ENCODE peak calls at places on chromosomes 2 and 18, in nine cellular contexts. One of them, this sample, is unnamed.

GRCh38 chr18:75066223-75066622 is 142.7 kb downstream of the PTGR3 start:
- DNase-seq in cardiac fibroblast: no peak
- DNase-seq in heart right ventricle: no peak
- DNase-seq in GM13976: no peak
- DNase-seq in putamen: no peak
- DNase-seq in stimulated activated CD4-positive, alpha-beta T cell treated with anti-CD3 and anti-CD28 coated beads, Interleukin-1b, Interleukin-23, amount 100 ng/mL, for 1 hour: no peak
- DNase-seq in activated CD4-positive, CD25-positive, alpha-beta regulatory T cell: no peak
- DNase-seq in lower leg skin: no peak
- DNase-seq in AG08396: no peak
- DNase-seq in this sample: no peak

GRCh38 chr18:75178376-75178775 is 30.6 kb downstream of the PTGR3 start:
- DNase-seq in putamen: no peak
- DNase-seq in GM13976: no peak
- DNase-seq in lower leg skin: no peak
- DNase-seq in heart right ventricle: no peak
- DNase-seq in AG08396: no peak
- DNase-seq in activated CD4-positive, CD25-positive, alpha-beta regulatory T cell: no peak
- DNase-seq in cardiac fibroblast: no peak
- DNase-seq in stimulated activated CD4-positive, alpha-beta T cell treated with anti-CD3 and anti-CD28 coated beads, Interleukin-1b, Interleukin-23, amount 100 ng/mL, for 1 hour: no peak
- DNase-seq in this sample: no peak

GRCh38 chr18:31581498-31582197 is 10.0 kb upstream of the TTR start:
- DNase-seq in AG08396: no peak
- DNase-seq in heart right ventricle: no peak
- DNase-seq in GM13976: no peak
- DNase-seq in stimulated activated CD4-positive, alpha-beta T cell treated with anti-CD3 and anti-CD28 coated beads, Interleukin-1b, Interleukin-23, amount 100 ng/mL, for 1 hour: no peak
- DNase-seq in activated CD4-positive, CD25-positive, alpha-beta regulatory T cell: no peak
- DNase-seq in putamen: no peak
- DNase-seq in cardiac fibroblast: peak
- DNase-seq in lower leg skin: no peak
- DNase-seq in this sample: peak

GRCh38 chr2:47094519-47095155 is 60.5 kb downstream of the STPG4 start:
- DNase-seq in putamen: no peak
- DNase-seq in stimulated activated CD4-positive, alpha-beta T cell treated with anti-CD3 and anti-CD28 coated beads, Interleukin-1b, Interleukin-23, amount 100 ng/mL, for 1 hour: no peak
- DNase-seq in GM13976: no peak
- DNase-seq in heart right ventricle: no peak
- DNase-seq in lower leg skin: peak
- DNase-seq in activated CD4-positive, CD25-positive, alpha-beta regulatory T cell: no peak
- DNase-seq in AG08396: peak
- DNase-seq in cardiac fibroblast: no peak
- DNase-seq in this sample: peak

GRCh38 chr2:27663463-27664244 is at the start of the genes SLC4A1AP and SUPT7L:
- DNase-seq in heart right ventricle: peak
- DNase-seq in activated CD4-positive, CD25-positive, alpha-beta regulatory T cell: peak
- DNase-seq in stimulated activated CD4-positive, alpha-beta T cell treated with anti-CD3 and anti-CD28 coated beads, Interleukin-1b, Interleukin-23, amount 100 ng/mL, for 1 hour: peak
- DNase-seq in GM13976: peak
- DNase-seq in cardiac fibroblast: peak
- DNase-seq in putamen: peak
- DNase-seq in lower leg skin: peak
- DNase-seq in AG08396: peak
- DNase-seq in this sample: peak

GRCh38 chr2:88753833-88754584 is 62.5 kb downstream of the RPIA start:
- DNase-seq in lower leg skin: no peak
- DNase-seq in putamen: no peak
- DNase-seq in heart right ventricle: no peak
- DNase-seq in AG08396: no peak
- DNase-seq in GM13976: peak
- DNase-seq in activated CD4-positive, CD25-positive, alpha-beta regulatory T cell: no peak
- DNase-seq in stimulated activated CD4-positive, alpha-beta T cell treated with anti-CD3 and anti-CD28 coated beads, Interleukin-1b, Interleukin-23, amount 100 ng/mL, for 1 hour: no peak
- DNase-seq in cardiac fibroblast: no peak
- DNase-seq in this sample: no peak

GRCh38 chr2:212367431-212367830 is 171.2 kb downstream of the ERBB4 start:
- DNase-seq in heart right ventricle: no peak
- DNase-seq in putamen: no peak
- DNase-seq in GM13976: no peak
- DNase-seq in stimulated activated CD4-positive, alpha-beta T cell treated with anti-CD3 and anti-CD28 coated beads, Interleukin-1b, Interleukin-23, amount 100 ng/mL, for 1 hour: no peak
- DNase-seq in AG08396: no peak
- DNase-seq in cardiac fibroblast: no peak
- DNase-seq in activated CD4-positive, CD25-positive, alpha-beta regulatory T cell: no peak
- DNase-seq in lower leg skin: no peak
- DNase-seq in this sample: no peak

GRCh38 chr18:394997-395383 is 105.5 kb downstream of the COLEC12 start:
- DNase-seq in heart right ventricle: no peak
- DNase-seq in activated CD4-positive, CD25-positive, alpha-beta regulatory T cell: no peak
- DNase-seq in putamen: no peak
- DNase-seq in stimulated activated CD4-positive, alpha-beta T cell treated with anti-CD3 and anti-CD28 coated beads, Interleukin-1b, Interleukin-23, amount 100 ng/mL, for 1 hour: no peak
- DNase-seq in lower leg skin: peak
- DNase-seq in GM13976: no peak
- DNase-seq in AG08396: peak
- DNase-seq in cardiac fibroblast: peak
- DNase-seq in this sample: peak

GRCh38 chr2:224570328-224570993 is 14.7 kb downstream of the CUL3 start:
- DNase-seq in activated CD4-positive, CD25-positive, alpha-beta regulatory T cell: no peak
- DNase-seq in cardiac fibroblast: peak
- DNase-seq in AG08396: no peak
- DNase-seq in stimulated activated CD4-positive, alpha-beta T cell treated with anti-CD3 and anti-CD28 coated beads, Interleukin-1b, Interleukin-23, amount 100 ng/mL, for 1 hour: no peak
- DNase-seq in heart right ventricle: peak
- DNase-seq in lower leg skin: no peak
- DNase-seq in putamen: no peak
- DNase-seq in GM13976: no peak
- DNase-seq in this sample: peak

GRCh38 chr2:147222506-147222905 is 622.3 kb upstream of the ACVR2A start:
- DNase-seq in putamen: no peak
- DNase-seq in cardiac fibroblast: no peak
- DNase-seq in heart right ventricle: no peak
- DNase-seq in activated CD4-positive, CD25-positive, alpha-beta regulatory T cell: no peak
- DNase-seq in stimulated activated CD4-positive, alpha-beta T cell treated with anti-CD3 and anti-CD28 coated beads, Interleukin-1b, Interleukin-23, amount 100 ng/mL, for 1 hour: no peak
- DNase-seq in AG08396: no peak
- DNase-seq in GM13976: peak
- DNase-seq in lower leg skin: no peak
- DNase-seq in this sample: no peak

GRCh38 chr18:26941608-26942007 is 76.1 kb upstream of the AQP4 start:
- DNase-seq in activated CD4-positive, CD25-positive, alpha-beta regulatory T cell: no peak
- DNase-seq in putamen: peak
- DNase-seq in lower leg skin: no peak
- DNase-seq in heart right ventricle: no peak
- DNase-seq in cardiac fibroblast: no peak
- DNase-seq in AG08396: no peak
- DNase-seq in stimulated activated CD4-positive, alpha-beta T cell treated with anti-CD3 and anti-CD28 coated beads, Interleukin-1b, Interleukin-23, amount 100 ng/mL, for 1 hour: no peak
- DNase-seq in GM13976: no peak
- DNase-seq in this sample: no peak

GRCh38 chr2:121579326-121579725 is 48.6 kb downstream of the RNU4ATAC start:
- DNase-seq in putamen: no peak
- DNase-seq in GM13976: no peak
- DNase-seq in heart right ventricle: no peak
- DNase-seq in cardiac fibroblast: no peak
- DNase-seq in lower leg skin: no peak
- DNase-seq in AG08396: no peak
- DNase-seq in stimulated activated CD4-positive, alpha-beta T cell treated with anti-CD3 and anti-CD28 coated beads, Interleukin-1b, Interleukin-23, amount 100 ng/mL, for 1 hour: no peak
- DNase-seq in activated CD4-positive, CD25-positive, alpha-beta regulatory T cell: no peak
- DNase-seq in this sample: no peak

GRCh38 chr2:120760446-120761135 is 24.9 kb downstream of the GLI2 start:
- DNase-seq in activated CD4-positive, CD25-positive, alpha-beta regulatory T cell: no peak
- DNase-seq in GM13976: no peak
- DNase-seq in cardiac fibroblast: peak
- DNase-seq in heart right ventricle: no peak
- DNase-seq in stimulated activated CD4-positive, alpha-beta T cell treated with anti-CD3 and anti-CD28 coated beads, Interleukin-1b, Interleukin-23, amount 100 ng/mL, for 1 hour: no peak
- DNase-seq in AG08396: no peak
- DNase-seq in lower leg skin: no peak
- DNase-seq in putamen: no peak
- DNase-seq in this sample: no peak

GRCh38 chr2:125167820-125168219 is 1142.7 kb downstream of the CNTNAP5 start:
- DNase-seq in lower leg skin: no peak
- DNase-seq in heart right ventricle: no peak
- DNase-seq in cardiac fibroblast: peak
- DNase-seq in stimulated activated CD4-positive, alpha-beta T cell treated with anti-CD3 and anti-CD28 coated beads, Interleukin-1b, Interleukin-23, amount 100 ng/mL, for 1 hour: no peak
- DNase-seq in activated CD4-positive, CD25-positive, alpha-beta regulatory T cell: no peak
- DNase-seq in putamen: no peak
- DNase-seq in AG08396: no peak
- DNase-seq in GM13976: no peak
- DNase-seq in this sample: peak

GRCh38 chr2:148927010-148927409 is 52.0 kb downstream of the KIF5C start:
- DNase-seq in GM13976: peak
- DNase-seq in stimulated activated CD4-positive, alpha-beta T cell treated with anti-CD3 and anti-CD28 coated beads, Interleukin-1b, Interleukin-23, amount 100 ng/mL, for 1 hour: no peak
- DNase-seq in putamen: no peak
- DNase-seq in AG08396: no peak
- DNase-seq in activated CD4-positive, CD25-positive, alpha-beta regulatory T cell: no peak
- DNase-seq in lower leg skin: no peak
- DNase-seq in heart right ventricle: no peak
- DNase-seq in cardiac fibroblast: no peak
- DNase-seq in this sample: no peak

GRCh38 chr2:137050949-137051348 is 285.6 kb downstream of the THSD7B start:
- DNase-seq in activated CD4-positive, CD25-positive, alpha-beta regulatory T cell: no peak
- DNase-seq in lower leg skin: no peak
- DNase-seq in putamen: no peak
- DNase-seq in cardiac fibroblast: no peak
- DNase-seq in GM13976: no peak
- DNase-seq in heart right ventricle: no peak
- DNase-seq in stimulated activated CD4-positive, alpha-beta T cell treated with anti-CD3 and anti-CD28 coated beads, Interleukin-1b, Interleukin-23, amount 100 ng/mL, for 1 hour: no peak
- DNase-seq in AG08396: no peak
- DNase-seq in this sample: no peak

GRCh38 chr2:148948865-148949264 is 73.8 kb downstream of the KIF5C start:
- DNase-seq in lower leg skin: no peak
- DNase-seq in stimulated activated CD4-positive, alpha-beta T cell treated with anti-CD3 and anti-CD28 coated beads, Interleukin-1b, Interleukin-23, amount 100 ng/mL, for 1 hour: no peak
- DNase-seq in AG08396: no peak
- DNase-seq in putamen: no peak
- DNase-seq in cardiac fibroblast: no peak
- DNase-seq in heart right ventricle: no peak
- DNase-seq in GM13976: no peak
- DNase-seq in activated CD4-positive, CD25-positive, alpha-beta regulatory T cell: no peak
- DNase-seq in this sample: no peak

GRCh38 chr18:55509631-55510372 is 78.2 kb downstream of the TCF4 start:
- DNase-seq in AG08396: peak
- DNase-seq in cardiac fibroblast: peak
- DNase-seq in activated CD4-positive, CD25-positive, alpha-beta regulatory T cell: no peak
- DNase-seq in lower leg skin: no peak
- DNase-seq in heart right ventricle: peak
- DNase-seq in GM13976: peak
- DNase-seq in putamen: no peak
- DNase-seq in stimulated activated CD4-positive, alpha-beta T cell treated with anti-CD3 and anti-CD28 coated beads, Interleukin-1b, Interleukin-23, amount 100 ng/mL, for 1 hour: no peak
- DNase-seq in this sample: peak

GRCh38 chr2:27139310-27139709 is at the start of gene PRR30:
- DNase-seq in heart right ventricle: no peak
- DNase-seq in cardiac fibroblast: no peak
- DNase-seq in lower leg skin: no peak
- DNase-seq in stimulated activated CD4-positive, alpha-beta T cell treated with anti-CD3 and anti-CD28 coated beads, Interleukin-1b, Interleukin-23, amount 100 ng/mL, for 1 hour: no peak
- DNase-seq in AG08396: no peak
- DNase-seq in GM13976: no peak
- DNase-seq in activated CD4-positive, CD25-positive, alpha-beta regulatory T cell: no peak
- DNase-seq in putamen: no peak
- DNase-seq in this sample: no peak

GRCh38 chr2:203022751-203023150 is 8.1 kb downstream of the NBEAL1 start:
- DNase-seq in lower leg skin: no peak
- DNase-seq in cardiac fibroblast: peak
- DNase-seq in activated CD4-positive, CD25-positive, alpha-beta regulatory T cell: no peak
- DNase-seq in heart right ventricle: no peak
- DNase-seq in GM13976: no peak
- DNase-seq in AG08396: no peak
- DNase-seq in stimulated activated CD4-positive, alpha-beta T cell treated with anti-CD3 and anti-CD28 coated beads, Interleukin-1b, Interleukin-23, amount 100 ng/mL, for 1 hour: no peak
- DNase-seq in putamen: no peak
- DNase-seq in this sample: no peak

GRCh38 chr2:182608181-182608845 is 107.7 kb upstream of the DNAJC10 start:
- DNase-seq in stimulated activated CD4-positive, alpha-beta T cell treated with anti-CD3 and anti-CD28 coated beads, Interleukin-1b, Interleukin-23, amount 100 ng/mL, for 1 hour: no peak
- DNase-seq in AG08396: no peak
- DNase-seq in GM13976: no peak
- DNase-seq in activated CD4-positive, CD25-positive, alpha-beta regulatory T cell: no peak
- DNase-seq in lower leg skin: no peak
- DNase-seq in putamen: no peak
- DNase-seq in cardiac fibroblast: no peak
- DNase-seq in heart right ventricle: no peak
- DNase-seq in this sample: no peak

GRCh38 chr2:88658890-88659881 is 31.9 kb upstream of the EIF2AK3 start:
- DNase-seq in AG08396: peak
- DNase-seq in stimulated activated CD4-positive, alpha-beta T cell treated with anti-CD3 and anti-CD28 coated beads, Interleukin-1b, Interleukin-23, amount 100 ng/mL, for 1 hour: no peak
- DNase-seq in heart right ventricle: peak
- DNase-seq in activated CD4-positive, CD25-positive, alpha-beta regulatory T cell: no peak
- DNase-seq in lower leg skin: peak
- DNase-seq in GM13976: no peak
- DNase-seq in putamen: no peak
- DNase-seq in cardiac fibroblast: peak
- DNase-seq in this sample: peak

GRCh38 chr2:237629739-237630138 is 2.4 kb downstream of the LRRFIP1 start:
- DNase-seq in putamen: no peak
- DNase-seq in cardiac fibroblast: peak
- DNase-seq in AG08396: peak
- DNase-seq in activated CD4-positive, CD25-positive, alpha-beta regulatory T cell: no peak
- DNase-seq in lower leg skin: no peak
- DNase-seq in GM13976: no peak
- DNase-seq in stimulated activated CD4-positive, alpha-beta T cell treated with anti-CD3 and anti-CD28 coated beads, Interleukin-1b, Interleukin-23, amount 100 ng/mL, for 1 hour: no peak
- DNase-seq in heart right ventricle: no peak
- DNase-seq in this sample: peak

GRCh38 chr2:135052042-135052876 is at the start of gene RAB3GAP1:
- DNase-seq in lower leg skin: peak
- DNase-seq in GM13976: peak
- DNase-seq in activated CD4-positive, CD25-positive, alpha-beta regulatory T cell: peak
- DNase-seq in stimulated activated CD4-positive, alpha-beta T cell treated with anti-CD3 and anti-CD28 coated beads, Interleukin-1b, Interleukin-23, amount 100 ng/mL, for 1 hour: peak
- DNase-seq in AG08396: peak
- DNase-seq in heart right ventricle: peak
- DNase-seq in putamen: peak
- DNase-seq in cardiac fibroblast: peak
- DNase-seq in this sample: peak

GRCh38 chr2:216341151-216341550 is 31.1 kb downstream of the MARCHF4 start:
- DNase-seq in stimulated activated CD4-positive, alpha-beta T cell treated with anti-CD3 and anti-CD28 coated beads, Interleukin-1b, Interleukin-23, amount 100 ng/mL, for 1 hour: no peak
- DNase-seq in cardiac fibroblast: peak
- DNase-seq in activated CD4-positive, CD25-positive, alpha-beta regulatory T cell: no peak
- DNase-seq in lower leg skin: no peak
- DNase-seq in heart right ventricle: no peak
- DNase-seq in GM13976: no peak
- DNase-seq in AG08396: no peak
- DNase-seq in putamen: no peak
- DNase-seq in this sample: peak

GRCh38 chr2:235343156-235343774 is 150.6 kb upstream of the AGAP1 start:
- DNase-seq in cardiac fibroblast: no peak
- DNase-seq in lower leg skin: no peak
- DNase-seq in AG08396: no peak
- DNase-seq in putamen: no peak
- DNase-seq in GM13976: no peak
- DNase-seq in activated CD4-positive, CD25-positive, alpha-beta regulatory T cell: no peak
- DNase-seq in stimulated activated CD4-positive, alpha-beta T cell treated with anti-CD3 and anti-CD28 coated beads, Interleukin-1b, Interleukin-23, amount 100 ng/mL, for 1 hour: no peak
- DNase-seq in heart right ventricle: peak
- DNase-seq in this sample: no peak

GRCh38 chr18:79540161-79540913 is 139.3 kb upstream of the CTDP1 start:
- DNase-seq in cardiac fibroblast: no peak
- DNase-seq in heart right ventricle: no peak
- DNase-seq in lower leg skin: no peak
- DNase-seq in AG08396: no peak
- DNase-seq in putamen: peak
- DNase-seq in GM13976: no peak
- DNase-seq in stimulated activated CD4-positive, alpha-beta T cell treated with anti-CD3 and anti-CD28 coated beads, Interleukin-1b, Interleukin-23, amount 100 ng/mL, for 1 hour: no peak
- DNase-seq in activated CD4-positive, CD25-positive, alpha-beta regulatory T cell: no peak
- DNase-seq in this sample: no peak

GRCh38 chr18:46324556-46324955 is 220.4 kb downstream of the HAUS1 start:
- DNase-seq in lower leg skin: no peak
- DNase-seq in GM13976: no peak
- DNase-seq in heart right ventricle: no peak
- DNase-seq in putamen: peak
- DNase-seq in cardiac fibroblast: peak
- DNase-seq in activated CD4-positive, CD25-positive, alpha-beta regulatory T cell: no peak
- DNase-seq in AG08396: peak
- DNase-seq in stimulated activated CD4-positive, alpha-beta T cell treated with anti-CD3 and anti-CD28 coated beads, Interleukin-1b, Interleukin-23, amount 100 ng/mL, for 1 hour: no peak
- DNase-seq in this sample: no peak

GRCh38 chr2:27369471-27370025 is 590 bp downstream of the EIF2B4 start:
- DNase-seq in lower leg skin: peak
- DNase-seq in heart right ventricle: peak
- DNase-seq in AG08396: peak
- DNase-seq in cardiac fibroblast: peak
- DNase-seq in stimulated activated CD4-positive, alpha-beta T cell treated with anti-CD3 and anti-CD28 coated beads, Interleukin-1b, Interleukin-23, amount 100 ng/mL, for 1 hour: no peak
- DNase-seq in activated CD4-positive, CD25-positive, alpha-beta regulatory T cell: no peak
- DNase-seq in GM13976: no peak
- DNase-seq in putamen: peak
- DNase-seq in this sample: peak

GRCh38 chr2:60899230-60899891 is 18.0 kb downstream of the REL start:
- DNase-seq in cardiac fibroblast: no peak
- DNase-seq in heart right ventricle: no peak
- DNase-seq in AG08396: no peak
- DNase-seq in lower leg skin: no peak
- DNase-seq in stimulated activated CD4-positive, alpha-beta T cell treated with anti-CD3 and anti-CD28 coated beads, Interleukin-1b, Interleukin-23, amount 100 ng/mL, for 1 hour: peak
- DNase-seq in activated CD4-positive, CD25-positive, alpha-beta regulatory T cell: no peak
- DNase-seq in GM13976: peak
- DNase-seq in putamen: no peak
- DNase-seq in this sample: no peak

GRCh38 chr2:151198646-151199045 is 63.0 kb downstream of the RBM43 start:
- DNase-seq in GM13976: no peak
- DNase-seq in activated CD4-positive, CD25-positive, alpha-beta regulatory T cell: no peak
- DNase-seq in lower leg skin: no peak
- DNase-seq in cardiac fibroblast: no peak
- DNase-seq in putamen: no peak
- DNase-seq in AG08396: no peak
- DNase-seq in heart right ventricle: no peak
- DNase-seq in stimulated activated CD4-positive, alpha-beta T cell treated with anti-CD3 and anti-CD28 coated beads, Interleukin-1b, Interleukin-23, amount 100 ng/mL, for 1 hour: no peak
- DNase-seq in this sample: peak